ENCODE peak calls at places on chromosomes 2 and 18, in seven cellular contexts. V is astrocyte, D is sigmoid colon, P is fibroblast of mammary gland, M is cardiac muscle cell, N is AG09319, J is astrocyte of the cerebellum. K is an unnamed sample.

GRCh38 chr18:32355896-32356295 is 114.8 kb downstream of the GAREM1 start:
- DNase-seq in V (peak), D (no peak), P (peak), M (peak), N (peak), J (peak), K (no peak)

GRCh38 chr2:69559696-69560482 is 83.7 kb downstream of the AAK1 start:
- DNase-seq in V (peak), D (no peak), P (peak), M (peak), N (no peak), J (no peak), K (peak)

GRCh38 chr2:60468390-60469085 is 84.9 kb downstream of the BCL11A start:
- DNase-seq in V (peak), D (no peak), P (peak), M (peak), N (peak), J (no peak), K (no peak)

GRCh38 chr18:37742436-37742835 is 176.8 kb upstream of the CELF4 start:
- DNase-seq in V (no peak), D (no peak), P (no peak), M (no peak), N (no peak), J (no peak), K (no peak)

GRCh38 chr2:106181064-106181463 is 13.0 kb downstream of the UXS1 start:
- DNase-seq in V (no peak), D (no peak), P (no peak), M (no peak), N (no peak), J (no peak), K (no peak)

GRCh38 chr2:9771481-9772017 is 71.7 kb upstream of the TAF1B start:
- DNase-seq in V (peak), D (no peak), P (peak), M (peak), N (peak), J (peak), K (peak)

GRCh38 chr18:45050712-45051639 is 370.3 kb downstream of the SETBP1 start:
- DNase-seq in V (peak), D (no peak), P (peak), M (peak), N (peak), J (peak), K (no peak)

GRCh38 chr2:148944536-148944935 is 69.5 kb downstream of the KIF5C start:
- DNase-seq in V (no peak), D (no peak), P (no peak), M (no peak), N (no peak), J (no peak), K (no peak)

GRCh38 chr2:233976690-233977294 is 59.6 kb downstream of the TRPM8 start:
- DNase-seq in V (peak), D (no peak), P (peak), M (peak), N (no peak), J (peak), K (peak)

GRCh38 chr2:21288299-21288698 is 164.5 kb downstream of the TDRD15 start:
- DNase-seq in V (no peak), D (no peak), P (no peak), M (no peak), N (no peak), J (no peak), K (no peak)

GRCh38 chr2:234458466-234458865 is 38.4 kb downstream of the ARL4C start:
- DNase-seq in V (peak), D (no peak), P (no peak), M (peak), N (no peak), J (no peak), K (no peak)

GRCh38 chr2:217794133-217794986 is 208.4 kb downstream of the TNS1 start:
- DNase-seq in V (no peak), D (peak), P (peak), M (no peak), N (no peak), J (no peak), K (no peak)

GRCh38 chr2:55418512-55419235 is 982 bp downstream of the CCDC88A start:
- DNase-seq in V (no peak), D (no peak), P (no peak), M (no peak), N (no peak), J (no peak), K (no peak)

GRCh38 chr2:444937-445884 is 157.3 kb upstream of the ALKAL2 start:
- DNase-seq in V (no peak), D (no peak), P (no peak), M (no peak), N (no peak), J (no peak), K (no peak)

GRCh38 chr2:24586955-24587354 is 95.9 kb downstream of the NCOA1 start:
- DNase-seq in V (no peak), D (no peak), P (no peak), M (no peak), N (no peak), J (no peak), K (no peak)

GRCh38 chr2:97714950-97715652 is 1.7 kb downstream of the ZAP70 start:
- DNase-seq in V (no peak), D (peak), P (no peak), M (no peak), N (no peak), J (no peak), K (no peak)

GRCh38 chr2:191382801-191383200 is 137.6 kb downstream of the MYO1B start:
- DNase-seq in V (no peak), D (no peak), P (peak), M (peak), N (peak), J (no peak), K (no peak)

GRCh38 chr2:63735931-63736820 is 105.5 kb upstream of the UGP2 start:
- DNase-seq in V (peak), D (no peak), P (peak), M (peak), N (peak), J (peak), K (no peak)

GRCh38 chr2:182301093-182301492 is 125.7 kb downstream of the PDE1A start:
- DNase-seq in V (no peak), D (no peak), P (peak), M (peak), N (no peak), J (no peak), K (no peak)

GRCh38 chr2:25032094-25032493 is 9.8 kb upstream of the EFR3B start:
- DNase-seq in V (no peak), D (no peak), P (peak), M (peak), N (no peak), J (no peak), K (no peak)

GRCh38 chr18:3217930-3218647 is 1.7 kb downstream of the MYOM1 start:
- DNase-seq in V (no peak), D (no peak), P (peak), M (peak), N (no peak), J (no peak), K (no peak)

GRCh38 chr18:7452331-7452730 is 114.8 kb upstream of the PTPRM start:
- DNase-seq in V (no peak), D (no peak), P (peak), M (peak), N (no peak), J (no peak), K (peak)

GRCh38 chr2:177808984-177809809 is 263.4 kb downstream of the PDE11A start:
- DNase-seq in V (peak), D (no peak), P (no peak), M (no peak), N (no peak), J (no peak), K (no peak)

GRCh38 chr2:175726213-175726612 is 275.9 kb downstream of the LNPK start:
- DNase-seq in V (peak), D (no peak), P (peak), M (no peak), N (no peak), J (no peak), K (no peak)

GRCh38 chr2:47534179-47534919 is 131.4 kb downstream of the MSH2 start:
- DNase-seq in V (peak), D (peak), P (peak), M (peak), N (peak), J (no peak), K (peak)

GRCh38 chr2:26623541-26624497 is 17.3 kb downstream of the CIB4 start:
- DNase-seq in V (no peak), D (peak), P (peak), M (peak), N (no peak), J (no peak), K (no peak)

GRCh38 chr2:85248741-85249524 is 78.9 kb downstream of the TGOLN2 start:
- DNase-seq in V (peak), D (no peak), P (peak), M (peak), N (peak), J (peak), K (no peak)

GRCh38 chr2:202157211-202157985 is 81.0 kb downstream of the SUMO1 start:
- DNase-seq in V (no peak), D (no peak), P (no peak), M (no peak), N (no peak), J (no peak), K (no peak)

GRCh38 chr2:75892490-75892889 is 181.8 kb upstream of the GCFC2 start:
- DNase-seq in V (peak), D (no peak), P (no peak), M (no peak), N (no peak), J (no peak), K (no peak)

GRCh38 chr2:127122351-127123027 is 15.5 kb upstream of the BIN1 start:
- DNase-seq in V (no peak), D (no peak), P (no peak), M (no peak), N (no peak), J (no peak), K (no peak)

GRCh38 chr2:64654063-64654811 is 524 bp upstream of the SERTAD2 start:
- DNase-seq in V (peak), D (peak), P (peak), M (peak), N (peak), J (peak), K (peak)

GRCh38 chr2:54834721-54835120 is 111.3 kb downstream of the EML6 start:
- DNase-seq in V (no peak), D (no peak), P (no peak), M (no peak), N (no peak), J (no peak), K (no peak)

GRCh38 chr2:205835251-205835900 is 153.1 kb downstream of the NRP2 start:
- DNase-seq in V (peak), D (no peak), P (peak), M (no peak), N (peak), J (peak), K (no peak)

GRCh38 chr2:183269956-183270355 is 145.7 kb downstream of the NUP35 start:
- DNase-seq in V (peak), D (no peak), P (peak), M (peak), N (no peak), J (peak), K (no peak)

GRCh38 chr2:203893386-203893785 is 25.8 kb downstream of the CTLA4 start:
- DNase-seq in V (no peak), D (peak), P (peak), M (peak), N (no peak), J (no peak), K (no peak)

GRCh38 chr2:201987426-201987825 is 46.2 kb upstream of the FZD7 start:
- DNase-seq in V (no peak), D (no peak), P (no peak), M (no peak), N (no peak), J (peak), K (no peak)

GRCh38 chr2:5693288-5694015 is 1.3 kb downstream of the SOX11 start:
- DNase-seq in V (peak), D (no peak), P (no peak), M (peak), N (no peak), J (no peak), K (peak)

GRCh38 chr2:216107760-216108159 is 1.4 kb upstream of the XRCC5 start:
- DNase-seq in V (no peak), D (no peak), P (no peak), M (peak), N (no peak), J (no peak), K (peak)

GRCh38 chr2:216110620-216111019 is 1.5 kb downstream of the XRCC5 start:
- DNase-seq in V (no peak), D (no peak), P (no peak), M (no peak), N (no peak), J (no peak), K (no peak)

GRCh38 chr2:216108310-216108966 is 710 bp upstream of the XRCC5 start:
- DNase-seq in V (no peak), D (no peak), P (no peak), M (no peak), N (no peak), J (no peak), K (peak)

GRCh38 chr2:216109962-216110614 is 940 bp downstream of the XRCC5 start:
- DNase-seq in V (peak), D (no peak), P (peak), M (peak), N (peak), J (peak), K (no peak)

GRCh38 chr2:216108967-216109921 is at the start of gene XRCC5:
- DNase-seq in V (peak), D (peak), P (peak), M (peak), N (peak), J (peak), K (peak)
- TF ChIP-seq CTCF in V (no peak), D (no peak), P (no peak), M (no peak), N (no peak), J (no peak), K (no peak)

DNA sequence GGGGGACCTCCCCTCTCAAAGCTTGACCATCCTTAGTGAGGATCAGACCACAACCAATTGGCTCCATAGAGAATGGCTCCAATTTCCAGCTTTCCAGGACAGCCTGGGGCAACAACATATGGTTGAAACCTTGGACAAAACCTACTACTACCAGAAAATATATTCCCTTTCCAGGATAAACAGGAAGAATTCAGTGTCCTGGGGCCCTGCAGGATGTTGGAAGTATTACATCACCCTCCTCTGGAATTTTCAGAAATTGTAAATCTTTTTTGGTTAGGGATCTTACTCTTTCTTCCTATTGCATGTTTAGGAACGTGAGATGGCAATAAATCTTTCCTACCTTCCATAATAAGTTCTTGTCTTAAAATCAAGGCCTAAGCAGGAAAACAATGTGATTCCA is 158.9 kb upstream of the MEIS1 start:
- DNase-seq in V (no peak), D (no peak), P (peak), M (no peak), N (no peak), J (no peak), K (no peak)
- TF ChIP-seq CTCF in V (no peak), D (no peak), P (peak), M (no peak), N (no peak), J (no peak), K (no peak)

GRCh38 chr18:58125183-58125582 is 81.2 kb downstream of the NEDD4L start:
- DNase-seq in V (no peak), D (no peak), P (peak), M (peak), N (no peak), J (no peak), K (no peak)
- TF ChIP-seq CTCF in V (no peak), D (no peak), P (no peak), M (no peak), N (no peak), J (no peak), K (no peak)

GRCh38 chr2:100577777-100578176 is 15.0 kb downstream of the PDCL3 start:
- DNase-seq in V (peak), D (no peak), P (peak), M (no peak), N (no peak), J (no peak), K (no peak)
- TF ChIP-seq CTCF in V (no peak), D (no peak), P (peak), M (no peak), N (no peak), J (no peak), K (no peak)

DNA sequence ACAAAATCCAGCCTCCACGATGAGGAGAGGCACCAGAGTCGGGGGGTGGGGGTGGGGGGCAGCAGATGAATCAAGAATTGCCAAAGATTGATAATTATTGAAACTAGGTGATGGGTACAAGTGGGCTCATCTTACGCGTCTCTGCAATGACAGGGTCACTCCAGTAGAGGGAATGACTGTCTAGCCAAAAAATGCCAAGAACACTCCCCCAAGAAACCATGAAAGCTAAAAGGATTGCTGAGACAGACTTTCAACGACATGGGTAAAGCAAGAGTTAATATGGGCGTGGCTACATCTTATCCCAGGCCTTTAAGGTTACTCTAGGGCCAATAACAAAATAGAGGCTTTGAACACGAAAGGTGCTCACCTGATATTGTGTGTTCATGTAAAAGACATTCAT is 86.5 kb downstream of the STK39 start:
- DNase-seq in V (no peak), D (no peak), P (peak), M (no peak), N (no peak), J (no peak), K (no peak)
- TF ChIP-seq CTCF in V (peak), D (no peak), P (peak), M (peak), N (no peak), J (peak), K (no peak)

DNA sequence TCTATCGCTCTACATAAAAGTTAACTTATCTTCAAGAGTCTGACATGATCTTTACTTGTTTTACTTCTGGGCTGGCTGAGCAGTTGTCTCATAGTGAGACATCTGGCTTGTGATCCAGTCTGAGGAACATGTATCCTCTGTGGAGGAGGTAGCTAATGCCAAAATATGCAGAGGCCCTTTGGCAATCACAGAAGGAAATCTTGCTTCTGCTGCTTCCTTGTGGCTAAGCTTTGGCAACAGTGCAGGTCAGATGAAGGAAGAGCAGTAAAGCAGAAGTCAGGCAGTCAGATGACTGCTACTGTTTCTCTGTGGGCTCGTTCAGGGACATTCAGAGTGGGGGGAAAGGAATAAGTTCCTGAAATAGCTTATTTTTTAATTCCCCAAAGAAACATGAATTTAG is 22.3 kb downstream of the DOK1 start:
- DNase-seq in V (peak), D (peak), P (peak), M (peak), N (peak), J (peak), K (no peak)
- TF ChIP-seq CTCF in V (no peak), D (no peak), P (peak), M (peak), N (peak), J (no peak), K (no peak)